ENCODE peak calls at places on chromosomes 12 and 14, in four cellular contexts. T, L, H and Q are unnamed samples.
A peak's percentile ranks its signal among the peaks of the same experiment; 100 is the strongest.

GRCh38 chr12:55935742-55936151 is 4.8 kb downstream of the DGKA start:
- DNase-seq in T (peak; percentile 78), L (no peak), H (no peak), Q (no peak)

GRCh38 chr12:79897617-79898016 is 37.3 kb downstream of the PPP1R12A start:
- DNase-seq in T (no peak), L (no peak), H (no peak), Q (no peak)

GRCh38 chr14:33357225-33358010 is 418.7 kb downstream of the NPAS3 start:
- DNase-seq in T (no peak), L (no peak), H (no peak), Q (no peak)

GRCh38 chr14:50089213-50089612 is 27.2 kb downstream of the VCPKMT start:
- DNase-seq in T (no peak), L (no peak), H (no peak), Q (no peak)

GRCh38 chr14:71711619-71712018 is 220.6 kb upstream of the RGS6 start:
- DNase-seq in T (no peak), L (no peak), H (no peak), Q (no peak)

GRCh38 chr14:71932229-71932951 is at the start of gene RGS6:
- DNase-seq in T (no peak), L (peak; percentile 26), H (no peak), Q (no peak)

GRCh38 chr14:94041551-94042346 is 15.6 kb downstream of the OTUB2 start:
- DNase-seq in T (no peak), L (no peak), H (no peak), Q (no peak)

GRCh38 chr14:105255021-105255507 is 6.7 kb downstream of the BTBD6 start:
- DNase-seq in T (no peak), L (no peak), H (peak; percentile 55), Q (no peak)

GRCh38 chr12:55718020-55718419 is 2.2 kb upstream of the RDH5 start:
- DNase-seq in T (no peak), L (no peak), H (no peak), Q (no peak)

GRCh38 chr12:24562761-24563392 is 386.0 kb downstream of the BCAT1 start:
- DNase-seq in T (no peak), L (no peak), H (peak; percentile 71), Q (peak; percentile 61)

GRCh38 chr14:100071545-100071944 is 6.3 kb downstream of the EVL start:
- DNase-seq in T (no peak), L (no peak), H (no peak), Q (no peak)

GRCh38 chr14:54818201-54819133 is 84.2 kb downstream of the GCH1 start:
- DNase-seq in T (no peak), L (no peak), H (no peak), Q (no peak)

GRCh38 chr12:63965936-63966602 is 121.6 kb downstream of the SRGAP1 start:
- DNase-seq in T (no peak), L (no peak), H (no peak), Q (no peak)

GRCh38 chr14:55399183-55399582 is 12.4 kb downstream of the ATG14 start:
- DNase-seq in T (no peak), L (no peak), H (no peak), Q (no peak)

GRCh38 chr14:85415015-85415712 is 114.8 kb upstream of the FLRT2 start:
- DNase-seq in T (peak; percentile 65), L (no peak), H (no peak), Q (peak; percentile 44)

GRCh38 chr12:19303496-19303895 is 135.8 kb upstream of the AEBP2 start:
- DNase-seq in T (no peak), L (no peak), H (no peak), Q (no peak)

GRCh38 chr12:4037747-4038312 is 164.6 kb upstream of the PARP11 start:
- DNase-seq in T (no peak), L (no peak), H (no peak), Q (peak; percentile 82)

GRCh38 chr12:131754184-131754583 is 43.3 kb downstream of the SFSWAP start:
- DNase-seq in T (no peak), L (no peak), H (peak; percentile 41), Q (no peak)

GRCh38 chr14:50225067-50225973 is 6.1 kb downstream of the SOS2 start:
- DNase-seq in T (no peak), L (no peak), H (no peak), Q (no peak)

GRCh38 chr12:67052981-67053380 is 216.2 kb upstream of the CAND1 start:
- DNase-seq in T (no peak), L (no peak), H (no peak), Q (no peak)

GRCh38 chr14:90045608-90046007 is 16.2 kb upstream of the KCNK13 start:
- DNase-seq in T (no peak), L (no peak), H (no peak), Q (peak; percentile 24)

GRCh38 chr12:28776913-28777312 is 372.2 kb upstream of the FAR2 start:
- DNase-seq in T (no peak), L (no peak), H (no peak), Q (no peak)

DNA sequence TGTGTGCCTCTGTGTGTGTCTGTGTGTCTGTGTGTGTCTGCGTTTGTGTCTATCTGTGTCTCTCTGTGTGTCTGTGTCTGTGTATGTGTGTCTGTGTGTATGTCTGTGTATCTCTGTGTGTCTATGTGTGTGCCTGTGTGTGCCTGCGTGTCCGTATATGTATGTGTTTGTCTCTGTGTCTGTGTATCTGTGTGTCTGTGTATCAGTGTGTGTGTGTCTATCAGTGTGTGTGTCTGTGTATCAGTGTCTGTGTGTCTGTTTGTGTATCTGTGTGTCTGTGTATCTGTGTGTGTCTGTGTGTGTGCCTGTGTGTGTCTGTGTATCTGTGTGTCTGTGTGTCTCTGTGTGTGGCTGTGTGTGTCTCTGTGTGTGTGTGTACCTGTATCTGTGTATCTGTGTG is 23.1 kb upstream of the BCL2L14 start:
- DNase-seq in T (no peak), L (peak; percentile 24), H (no peak), Q (no peak)
- H3K4me1 ChIP-seq in T (peaks cover 3% of the 10 kb centered on the region), L (no peaks in the 10 kb centered on the region), H (no peaks in the 10 kb centered on the region), Q (no peaks in the 10 kb centered on the region)

GRCh38 chr12:93333054-93333453 is 44.7 kb upstream of the NUDT4 start:
- DNase-seq in T (no peak), L (no peak), H (no peak), Q (no peak)

GRCh38 chr12:93335603-93336162 is 42.0 kb upstream of the NUDT4 start:
- DNase-seq in T (no peak), L (no peak), H (no peak), Q (no peak)

GRCh38 chr12:93336344-93336743 is 41.4 kb upstream of the NUDT4 start:
- DNase-seq in T (no peak), L (no peak), H (no peak), Q (no peak)

GRCh38 chr12:93339695-93340094 is 38.0 kb upstream of the NUDT4 start:
- DNase-seq in T (no peak), L (no peak), H (no peak), Q (no peak)

GRCh38 chr12:93333828-93334227 is 43.9 kb upstream of the NUDT4 start:
- DNase-seq in T (no peak), L (no peak), H (no peak), Q (no peak)
- TF ChIP-seq CTCF in T (no peak), L (no peak), H (no peak), Q (no peak)

GRCh38 chr14:103630364-103631108 is 1.5 kb downstream of the KLC1 start:
- DNase-seq in T (no peak), L (no peak), H (no peak), Q (no peak)

GRCh38 chr14:103628221-103628683 is 759 bp upstream of the KLC1 start:
- DNase-seq in T (peak; percentile 90), L (peak; percentile 93), H (peak; percentile 92), Q (peak; percentile 53)

GRCh38 chr14:103628684-103629502 is at the start of gene KLC1:
- DNase-seq in T (peak; percentile 93), L (peak; percentile 94), H (peak; percentile 92), Q (peak; percentile 88)

GRCh38 chr14:103627073-103628025 is 1.7 kb upstream of the KLC1 start:
- DNase-seq in T (no peak), L (no peak), H (no peak), Q (no peak)

DNA sequence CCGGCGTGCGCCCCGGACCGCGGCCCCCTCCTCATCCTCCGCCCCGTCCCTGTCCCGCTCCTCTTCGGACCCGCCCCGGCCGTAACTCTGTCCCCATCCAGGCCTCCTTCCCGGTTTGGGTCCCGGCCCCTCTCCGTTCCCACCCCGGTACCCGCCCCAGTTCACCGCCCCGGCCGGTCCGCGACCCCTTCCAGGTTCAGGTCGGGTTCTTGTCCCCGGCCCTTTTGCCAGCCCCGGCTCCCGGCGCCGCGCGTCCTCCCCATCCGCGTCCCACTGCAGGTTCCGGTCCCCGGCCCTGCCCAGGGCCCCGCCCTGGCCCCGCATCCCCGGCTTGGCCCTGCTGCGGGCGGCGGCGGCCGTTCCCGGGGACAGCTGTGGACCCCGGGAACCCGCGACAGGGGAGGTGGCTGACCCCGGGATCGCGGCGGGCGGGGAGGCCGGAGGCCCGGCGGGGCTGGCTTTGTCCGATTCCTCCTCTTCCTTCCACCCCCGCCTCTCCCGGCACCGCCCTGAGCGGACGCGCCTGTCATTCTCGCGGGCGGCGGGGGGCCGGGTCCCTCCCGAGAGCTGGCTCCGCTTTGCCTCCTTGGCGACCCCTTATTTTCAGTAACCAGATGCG is 601 bp downstream of the KLC1 start:
- DNase-seq in T (peak; percentile 78), L (no peak), H (peak; percentile 84), Q (peak; percentile 44)
- H3K4me1 ChIP-seq in T (peaks cover 70% of the 10 kb centered on the region), L (peaks cover 61% of the 10 kb centered on the region), H (peaks cover 51% of the 10 kb centered on the region), Q (peaks cover 24% of the 10 kb centered on the region)

GRCh38 chr12:57110189-57111045 is 745 bp downstream of the STAT6 start:
- DNase-seq in T (peak; percentile 89), L (no peak), H (peak; percentile 90), Q (peak; percentile 73)
- TF ChIP-seq CTCF in T (no peak), L (no peak), H (no peak), Q (no peak)

GRCh38 chr12:108696111-108696995 is 35.0 kb downstream of the CORO1C start:
- DNase-seq in T (peak; percentile 86), L (peak; percentile 94), H (no peak), Q (no peak)

GRCh38 chr12:108693186-108693585 is 38.1 kb downstream of the CORO1C start:
- DNase-seq in T (no peak), L (peak; percentile 8), H (no peak), Q (no peak)

GRCh38 chr12:108696996-108697290 is 34.4 kb downstream of the CORO1C start:
- DNase-seq in T (no peak), L (no peak), H (no peak), Q (no peak)

GRCh38 chr12:108693781-108694180 is 37.5 kb downstream of the CORO1C start:
- DNase-seq in T (no peak), L (peak; percentile 68), H (no peak), Q (no peak)

DNA sequence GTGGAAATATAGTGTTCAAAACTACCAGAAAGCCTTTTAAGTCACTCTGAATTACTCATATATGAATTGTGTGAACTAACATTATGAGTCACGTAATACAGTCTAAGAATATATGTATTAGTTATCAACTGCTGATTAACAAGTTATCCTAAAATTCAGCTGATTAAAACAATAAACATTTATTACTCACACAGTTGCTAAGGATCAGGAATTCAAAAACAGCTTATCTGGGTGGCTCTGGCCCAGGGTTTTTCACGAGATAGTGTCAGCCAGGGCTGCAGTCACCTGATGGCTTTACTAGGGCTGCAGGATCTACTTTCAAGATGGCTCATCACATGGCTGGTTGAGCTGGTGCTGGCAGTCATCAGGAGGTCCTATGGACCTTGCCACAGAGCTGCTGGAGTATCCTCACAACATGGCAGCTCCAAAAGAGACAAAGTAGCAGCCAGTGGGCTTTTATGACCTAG is 36.5 kb downstream of the CORO1C start:
- DNase-seq in T (no peak), L (no peak), H (no peak), Q (no peak)
- H3K4me1 ChIP-seq in T (peaks cover 91% of the 10 kb centered on the region), L (peaks cover 77% of the 10 kb centered on the region), H (peaks cover 62% of the 10 kb centered on the region), Q (peaks cover 24% of the 10 kb centered on the region)

GRCh38 chr12:45130881-45131281 is 80.0 kb upstream of the DBX2 start:
- DNase-seq in T (peak; percentile 52), L (no peak), H (no peak), Q (peak; percentile 65)
- TF ChIP-seq CTCF in T (peak; percentile 43), L (peak; percentile 62), H (peak; percentile 49), Q (peak; percentile 85)